ENCODE peak calls at places on chromosomes 12 and 14, in ten cellular contexts. G, Y, S, K, I, X, J, U, N and A are unnamed samples.

GRCh38 chr12:110591508-110592051 is 8.5 kb upstream of the PPTC7 start:
- DNase-seq in X (no peak), K (no peak), G (no peak), S (no peak), U (no peak), I (no peak), Y (no peak), J (no peak), N (no peak), A (no peak)

GRCh38 chr14:103401223-103402214 is 16.3 kb downstream of the MARK3 start:
- DNase-seq in U (no peak), N (peak), Y (peak), S (no peak), G (peak), I (peak), J (no peak), X (peak), K (peak), A (peak)

GRCh38 chr14:24367506-24368214 is at the start of gene NFATC4:
- DNase-seq in S (no peak), G (peak), Y (peak), J (peak), I (peak), K (peak), N (no peak), X (peak), U (no peak), A (peak)

GRCh38 chr12:54419088-54419887 is at the start of gene ITGA5:
- DNase-seq in S (no peak), X (peak), G (peak), Y (no peak), I (peak), K (peak), U (peak), J (peak), N (peak), A (peak)

GRCh38 chr14:59427653-59428578 is 37.3 kb downstream of the GPR135 start:
- DNase-seq in J (peak), N (no peak), U (no peak), X (no peak), K (peak), S (no peak), Y (no peak), I (no peak), G (no peak), A (peak)

GRCh38 chr14:71372411-71372838 is 465.2 kb downstream of the PCNX1 start:
- DNase-seq in N (peak), S (no peak), I (peak), U (no peak), G (no peak), X (peak), J (no peak), Y (no peak), K (peak), A (peak)

GRCh38 chr12:55172686-55173085 is 46.5 kb downstream of the OR9K2 start:
- DNase-seq in I (no peak), J (no peak), G (no peak), N (no peak), K (no peak), U (no peak), S (no peak), X (peak), Y (no peak), A (no peak)

GRCh38 chr12:16610743-16611142 is 4.8 kb upstream of the LMO3 start:
- DNase-seq in I (no peak), S (no peak), U (no peak), K (no peak), J (no peak), Y (no peak), N (no peak), X (peak), G (no peak), A (no peak)

GRCh38 chr12:132866251-132866828 is 21.1 kb downstream of the CHFR start:
- DNase-seq in S (no peak), J (no peak), G (no peak), N (no peak), K (peak), X (peak), U (no peak), I (peak), Y (no peak), A (peak)

GRCh38 chr12:124506145-124506831 is 61.1 kb downstream of the NCOR2 start:
- DNase-seq in K (peak), Y (no peak), J (peak), G (no peak), X (no peak), I (no peak), N (no peak), U (no peak), S (no peak), A (peak)

GRCh38 chr12:32039341-32039740 is 67.3 kb upstream of the BICD1 start:
- DNase-seq in S (no peak), J (no peak), G (no peak), N (no peak), K (peak), U (no peak), Y (no peak), I (peak), X (no peak), A (peak)

GRCh38 chr12:27906658-27907473 is 65.7 kb downstream of the PTHLH start:
- DNase-seq in S (no peak), U (no peak), K (peak), I (peak), N (no peak), G (no peak), X (no peak), J (no peak), Y (no peak), A (peak)

GRCh38 chr12:26843306-26843705 is 10.3 kb upstream of the ITPR2 start:
- DNase-seq in I (no peak), S (no peak), N (no peak), Y (no peak), K (no peak), J (no peak), G (no peak), U (no peak), X (no peak), A (no peak)

GRCh38 chr14:68733086-68733621 is 59.7 kb downstream of the ZFP36L1 start:
- DNase-seq in X (peak), Y (no peak), S (no peak), N (no peak), K (no peak), G (no peak), J (no peak), U (no peak), I (no peak), A (no peak)

GRCh38 chr12:70606001-70606400 is 31.2 kb downstream of the PTPRB start:
- DNase-seq in J (no peak), U (no peak), G (no peak), N (peak), K (peak), X (peak), Y (no peak), S (no peak), I (peak), A (peak)

GRCh38 chr12:48999371-49000131 is at the start of gene DDN:
- DNase-seq in J (no peak), X (no peak), N (no peak), K (peak), U (no peak), G (no peak), I (peak), Y (no peak), S (no peak), A (no peak)

GRCh38 chr12:86154620-86155019 is 101.6 kb downstream of the MGAT4C start:
- DNase-seq in Y (no peak), S (no peak), G (no peak), J (no peak), K (no peak), I (no peak), X (no peak), U (no peak), N (no peak), A (no peak)

GRCh38 chr12:64577046-64577445 is 33.2 kb upstream of the RASSF3 start:
- DNase-seq in J (no peak), S (no peak), N (no peak), K (no peak), U (no peak), Y (no peak), X (no peak), G (no peak), I (no peak), A (no peak)

GRCh38 chr12:26434299-26434915 is 239.0 kb downstream of the SSPN start:
- DNase-seq in S (no peak), G (peak), J (no peak), N (peak), Y (peak), K (peak), I (peak), X (peak), U (no peak), A (peak)

GRCh38 chr14:31927348-31927826 is 149.7 kb upstream of the ARHGAP5 start:
- DNase-seq in X (peak), S (no peak), G (peak), Y (peak), J (no peak), U (no peak), I (peak), N (peak), K (peak), A (peak)

GRCh38 chr14:72679591-72680151 is 214.2 kb downstream of the DPF3 start:
- DNase-seq in Y (no peak), X (no peak), U (no peak), S (no peak), G (no peak), J (no peak), I (peak), N (no peak), K (no peak), A (no peak)

GRCh38 chr12:8698132-8698829 is 490 bp downstream of the RIMKLB start:
- DNase-seq in K (peak), G (no peak), S (peak), J (peak), X (no peak), I (peak), U (peak), Y (no peak), N (peak), A (peak)

GRCh38 chr12:29428630-29429029 is 47.7 kb upstream of the ERGIC2 start:
- DNase-seq in Y (peak), U (no peak), I (peak), J (no peak), X (peak), S (no peak), K (peak), N (peak), G (peak), A (peak)